ENCODE peak calls at places on chromosomes 7 and 10, in seven cellular contexts. E, M, Z, V, N, S and J are unnamed samples.

GRCh38 chr7:76063525-76063924 is 15.6 kb downstream of the MDH2 start:
- DNase-seq in E (no peak), M (no peak), Z (no peak), V (no peak), N (no peak), S (no peak), J (no peak)

GRCh38 chr10:71659050-71659738 is 60.4 kb downstream of the C10orf105 start:
- DNase-seq in E (no peak), M (no peak), Z (no peak), V (no peak), N (no peak), S (no peak), J (no peak)

GRCh38 chr10:119301397-119301796 is 94.0 kb downstream of the GRK5 start:
- DNase-seq in E (no peak), M (no peak), Z (no peak), V (no peak), N (no peak), S (no peak), J (no peak)

GRCh38 chr7:38756521-38756920 is 125.3 kb upstream of the AMPH start:
- DNase-seq in E (peak; percentile 23), M (peak; percentile 40), Z (peak; percentile 39), V (no peak), N (no peak), S (no peak), J (peak; percentile 43)

GRCh38 chr10:71584902-71585578 is 134.5 kb downstream of the C10orf105 start:
- DNase-seq in E (peak; percentile 11), M (no peak), Z (peak; percentile 95), V (no peak), N (no peak), S (no peak), J (no peak)

GRCh38 chr10:80407836-80408197 is 534 bp upstream of the PRXL2A start:
- DNase-seq in E (no peak), M (no peak), Z (no peak), V (peak; percentile 47), N (peak; percentile 58), S (no peak), J (no peak)

GRCh38 chr10:122510326-122510725 is 49.0 kb downstream of the HTRA1 start:
- DNase-seq in E (no peak), M (no peak), Z (peak; percentile 14), V (peak; percentile 27), N (no peak), S (no peak), J (no peak)

GRCh38 chr10:69638642-69639041 is 8.6 kb downstream of the FAM241B start:
- DNase-seq in E (no peak), M (no peak), Z (no peak), V (no peak), N (no peak), S (no peak), J (no peak)

GRCh38 chr7:17374157-17374556 is 75.7 kb downstream of the AHR start:
- DNase-seq in E (no peak), M (no peak), Z (no peak), V (no peak), N (no peak), S (no peak), J (no peak)

GRCh38 chr7:4162845-4163564 is 519.1 kb upstream of the FOXK1 start:
- DNase-seq in E (no peak), M (no peak), Z (no peak), V (no peak), N (peak; percentile 77), S (no peak), J (no peak)

GRCh38 chr7:47355684-47356083 is 226.2 kb downstream of the TNS3 start:
- DNase-seq in E (no peak), M (no peak), Z (no peak), V (no peak), N (no peak), S (no peak), J (no peak)

GRCh38 chr7:83502636-83503035 is 146.3 kb downstream of the SEMA3E start:
- DNase-seq in E (no peak), M (no peak), Z (peak; percentile 1), V (no peak), N (no peak), S (no peak), J (no peak)

GRCh38 chr7:139523199-139523941 is at the start of gene CLEC2L:
- DNase-seq in E (no peak), M (peak; percentile 6), Z (peak; percentile 10), V (peak; percentile 56), N (no peak), S (no peak), J (no peak)

GRCh38 chr10:116849271-116850057 is at the start of gene ENO4:
- DNase-seq in E (peak; percentile 78), M (peak; percentile 52), Z (peak; percentile 85), V (peak; percentile 96), N (peak; percentile 64), S (peak; percentile 51), J (peak; percentile 65)
- H3K4me3 ChIP-seq in E (peak within 1 kb of the TSS; percentile 72), M (peak within 1 kb of the TSS; percentile 64), Z (peak within 1 kb of the TSS; percentile 79), V (peak within 1 kb of the TSS; percentile 75), N (peak within 1 kb of the TSS; percentile 60), S (peak within 1 kb of the TSS; percentile 75), J (peak within 1 kb of the TSS; percentile 70)

DNA sequence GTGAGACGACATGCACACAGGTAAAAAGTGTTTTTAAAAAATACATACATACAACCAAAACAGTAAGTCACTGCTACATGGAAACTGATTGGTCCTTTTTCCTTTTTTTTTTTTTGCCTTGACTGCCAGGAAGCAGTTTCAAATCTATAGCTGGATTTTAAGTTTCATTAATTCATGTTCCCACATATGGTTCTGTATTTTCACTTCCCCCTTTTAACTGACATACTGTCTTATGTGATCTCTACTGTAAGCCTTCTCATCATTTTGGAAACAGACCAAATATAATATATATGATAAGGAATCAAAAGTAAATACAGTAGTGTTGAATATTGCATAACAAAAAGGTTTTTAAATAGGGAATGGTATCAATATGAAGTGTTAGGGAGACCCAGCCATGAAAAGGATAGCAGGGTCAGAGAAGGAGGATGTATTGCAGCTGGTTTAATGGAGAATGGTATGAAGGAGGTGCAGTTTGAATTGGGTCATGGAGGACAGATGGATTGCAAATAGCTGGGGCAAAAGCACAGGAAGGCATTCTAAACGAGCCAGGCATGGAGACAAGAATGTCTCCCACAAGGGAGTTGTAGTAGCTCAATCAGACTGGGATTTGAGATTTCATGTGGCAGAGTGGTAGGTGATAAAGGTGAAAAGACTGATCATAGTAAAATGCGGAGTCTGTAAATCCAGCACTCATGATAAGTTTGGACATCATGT is 5.4 kb downstream of the CAV1 start:
- DNase-seq in E (no peak), M (no peak), Z (no peak), V (no peak), N (no peak), S (no peak), J (no peak)
- TF ChIP-seq CTCF in E (no peak), M (no peak), Z (no peak), V (no peak), N (no peak), S (no peak), J (no peak)

DNA sequence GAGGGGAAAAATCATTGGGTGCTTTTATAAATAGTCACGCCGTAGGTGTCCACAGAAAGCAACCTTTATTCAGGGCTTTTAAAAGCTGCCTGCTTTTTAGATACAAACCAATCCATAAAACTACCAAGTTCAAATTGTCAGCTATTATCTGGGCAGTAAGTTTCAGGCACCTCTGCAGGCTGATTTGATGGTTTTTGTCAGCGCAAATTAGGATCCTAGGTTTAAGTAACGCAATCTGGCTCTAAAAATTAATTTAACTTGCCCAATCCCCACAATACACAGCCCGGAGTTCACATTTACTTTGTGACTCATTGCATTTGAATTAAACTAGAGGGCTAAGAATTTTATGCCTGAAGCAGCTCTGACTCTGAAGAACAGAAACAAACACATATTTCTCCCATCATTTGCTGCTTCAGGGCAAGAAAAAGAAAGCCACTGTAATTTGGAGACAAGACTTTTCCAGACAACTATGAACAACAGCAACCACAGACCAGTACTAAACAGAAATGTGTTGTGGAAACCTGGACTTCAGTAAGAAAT is 43.3 kb downstream of the NRP1 start:
- DNase-seq in E (peak; percentile 90), M (peak; percentile 72), Z (peak; percentile 90), V (no peak), N (no peak), S (peak; percentile 43), J (peak; percentile 82)
- H3K4me3 ChIP-seq in E (no peak overlapping the region), M (no peak overlapping the region), Z (no peak overlapping the region), V (no peak overlapping the region), N (no peak overlapping the region), S (no peak overlapping the region), J (no peak overlapping the region)

GRCh38 chr7:78082556-78082955 is 284.0 kb downstream of the PHTF2 start:
- DNase-seq in E (no peak), M (no peak), Z (no peak), V (no peak), N (no peak), S (no peak), J (no peak)

GRCh38 chr7:78080241-78080640 is 281.7 kb downstream of the PHTF2 start:
- DNase-seq in E (no peak), M (no peak), Z (no peak), V (peak; percentile 21), N (no peak), S (no peak), J (no peak)

GRCh38 chr7:78081344-78081743 is 282.8 kb downstream of the PHTF2 start:
- DNase-seq in E (no peak), M (no peak), Z (no peak), V (no peak), N (no peak), S (no peak), J (no peak)

GRCh38 chr7:78080811-78081210 is 282.2 kb downstream of the PHTF2 start:
- DNase-seq in E (no peak), M (no peak), Z (no peak), V (no peak), N (no peak), S (no peak), J (no peak)

GRCh38 chr7:78081888-78082287 is 283.3 kb downstream of the PHTF2 start:
- DNase-seq in E (no peak), M (no peak), Z (no peak), V (peak; percentile 67), N (no peak), S (no peak), J (no peak)
- TF ChIP-seq CTCF in E (no peak), M (no peak), Z (no peak), V (peak; percentile 68), N (no peak), S (no peak), J (no peak)

GRCh38 chr7:103154042-103154441 is 5.1 kb upstream of the NAPEPLD start:
- DNase-seq in E (no peak), M (no peak), Z (no peak), V (no peak), N (no peak), S (no peak), J (no peak)
- H3K4me3 ChIP-seq in E (no peak overlapping the region), M (no peak overlapping the region), Z (no peak overlapping the region), V (no peak overlapping the region), N (no peak overlapping the region), S (no peak overlapping the region), J (no peak overlapping the region)